ENCODE peak calls at places on chromosomes 3 and 15, in four cellular contexts. Y is K562, C is H1, F is SK-N-SH. Q is an unnamed sample.

GRCh38 chr3:188734395-188734794 is 437.4 kb upstream of the TPRG1 start:
- DNase-seq in Y (no peak), C (no peak), F (no peak), Q (no peak)

GRCh38 chr3:49255112-49255511 is 21.9 kb downstream of the C3orf62 start:
- DNase-seq in C (no peak), Y (no peak), F (no peak), Q (no peak)

GRCh38 chr3:172152869-172153268 is 113.5 kb downstream of the FNDC3B start:
- DNase-seq in F (no peak), C (no peak), Y (no peak), Q (no peak)

GRCh38 chr3:25910997-25911396 is 121.1 kb downstream of the OXSM start:
- DNase-seq in Y (peak), F (no peak), C (no peak), Q (peak)

GRCh38 chr3:48556796-48557626 is at the start of gene PFKFB4:
- DNase-seq in Y (peak), F (peak), C (peak), Q (peak)

GRCh38 chr3:138862924-138863775 is 28.4 kb upstream of the PIK3CB start:
- DNase-seq in F (no peak), C (no peak), Y (peak), Q (peak)

GRCh38 chr3:195153121-195153520 is 117.8 kb downstream of the XXYLT1 start:
- DNase-seq in F (peak), Y (no peak), C (no peak), Q (peak)

GRCh38 chr3:191246628-191247027 is 47.6 kb downstream of the OSTN start:
- DNase-seq in F (no peak), C (no peak), Y (no peak), Q (no peak)

GRCh38 chr3:134601539-134602439 is 49.0 kb downstream of the KY start:
- DNase-seq in F (peak), C (peak), Y (peak), Q (peak)

GRCh38 chr15:70034596-70034995 is 63.1 kb downstream of the TLE3 start:
- DNase-seq in F (no peak), C (no peak), Y (no peak), Q (no peak)

GRCh38 chr3:23728651-23729117 is 77.1 kb upstream of the UBE2E1 start:
- DNase-seq in F (no peak), Y (no peak), C (no peak), Q (no peak)

GRCh38 chr15:70035719-70036077 is 62.0 kb downstream of the TLE3 start:
- DNase-seq in Y (no peak), C (no peak), F (no peak), Q (no peak)

GRCh38 chr3:76436895-76437294 is 603.0 kb upstream of the ROBO2 start:
- DNase-seq in Y (no peak), C (no peak), F (no peak), Q (no peak)

GRCh38 chr15:68365770-68366169 is 66.2 kb downstream of the ITGA11 start:
- DNase-seq in Y (no peak), C (no peak), F (no peak), Q (no peak)

GRCh38 chr15:66945842-66946241 is 119.6 kb upstream of the SMAD3 start:
- DNase-seq in Y (no peak), F (no peak), C (no peak), Q (no peak)

GRCh38 chr3:172135766-172136729 is 96.7 kb downstream of the FNDC3B start:
- DNase-seq in Y (peak), F (no peak), C (no peak), Q (no peak)

GRCh38 chr3:14415501-14415900 is 13.1 kb downstream of the SLC6A6 start:
- DNase-seq in C (no peak), F (no peak), Y (no peak), Q (no peak)

GRCh38 chr15:99955532-99955931 is 222.3 kb upstream of the LYSMD4 start:
- DNase-seq in Y (no peak), C (no peak), F (no peak), Q (no peak)

GRCh38 chr3:173395073-173395411 is 2.5 kb upstream of the NLGN1 start:
- DNase-seq in Y (no peak), F (no peak), C (no peak), Q (no peak)

GRCh38 chr3:101151286-101151901 is 158.2 kb upstream of the ABI3BP start:
- DNase-seq in Y (no peak), C (no peak), F (no peak), Q (no peak)

GRCh38 chr3:114644372-114644771 is 350.5 kb downstream of the TIGIT start:
- DNase-seq in Y (no peak), C (no peak), F (no peak), Q (no peak)

GRCh38 chr15:28955686-28956421 is 70.1 kb downstream of the APBA2 start:
- DNase-seq in C (no peak), Y (peak), F (no peak), Q (no peak)

GRCh38 chr3:120753831-120754230 is 11.3 kb downstream of the GTF2E1 start:
- DNase-seq in F (no peak), C (no peak), Y (no peak), Q (no peak)

GRCh38 chr15:36278219-36278618 is 301.2 kb upstream of the CDIN1 start:
- DNase-seq in Y (peak), F (no peak), C (peak), Q (no peak)

GRCh38 chr15:59398220-59398619 is 25.5 kb upstream of the MYO1E start:
- DNase-seq in Y (no peak), C (no peak), F (no peak), Q (no peak)

GRCh38 chr3:25139267-25139666 is 288.8 kb upstream of the RARB start:
- DNase-seq in C (no peak), Y (no peak), F (no peak), Q (no peak)

GRCh38 chr15:26682765-26683164 is 90.1 kb downstream of the GABRB3 start:
- DNase-seq in F (no peak), Y (no peak), C (no peak), Q (peak)

GRCh38 chr3:188780188-188781147 is 391.3 kb upstream of the TPRG1 start:
- DNase-seq in C (no peak), Y (no peak), F (no peak), Q (no peak)

GRCh38 chr3:14761121-14761672 is 57.6 kb upstream of the FGD5 start:
- DNase-seq in F (peak), C (no peak), Y (peak), Q (peak)

GRCh38 chr3:55405436-55405835 is 81.7 kb downstream of the WNT5A start:
- DNase-seq in F (peak), C (peak), Y (peak), Q (peak)

DNA sequence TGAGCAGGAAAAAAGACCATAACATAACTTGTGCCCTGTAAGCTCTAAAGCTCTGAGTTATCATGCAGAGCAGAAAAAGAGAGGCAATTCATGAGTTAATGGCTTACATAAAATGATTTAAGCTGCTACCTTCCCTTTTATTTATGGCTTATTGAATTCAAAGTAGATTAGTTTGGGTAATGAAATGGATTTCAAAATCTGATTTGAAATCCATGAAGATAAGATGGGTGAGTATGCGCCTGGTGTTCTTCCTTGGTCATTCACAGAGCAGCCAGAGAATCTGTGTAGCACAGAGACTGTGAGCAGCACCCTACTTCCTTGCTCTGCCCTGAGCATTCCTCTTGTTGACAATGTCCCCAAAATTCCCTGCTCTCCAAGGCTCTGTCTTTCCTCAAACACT is 36.2 kb upstream of the MRPL3 start:
- DNase-seq in F (no peak), C (no peak), Y (no peak), Q (no peak)
- TF ChIP-seq TEAD4 in F (no peak), C (no peak), Y (no peak), Q (no peak)

DNA sequence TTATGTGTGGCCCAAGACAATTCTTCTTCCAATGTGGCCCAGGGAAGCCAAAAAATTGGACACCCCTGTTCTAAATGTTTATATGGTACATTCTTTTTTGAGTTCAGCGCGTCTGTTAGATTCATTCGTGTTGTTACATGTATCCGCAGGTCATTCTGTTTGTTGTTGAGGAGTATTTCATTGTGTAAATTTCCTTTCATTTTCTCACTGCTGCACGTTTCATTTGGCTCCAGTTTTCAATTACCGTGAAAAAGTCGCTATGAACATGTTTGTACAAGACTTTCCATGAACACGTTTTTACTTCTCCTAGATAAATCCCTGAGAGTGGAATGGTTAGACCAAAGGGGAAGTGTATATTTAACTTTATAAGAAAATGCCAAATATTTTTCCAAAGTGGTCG is 7.5 kb upstream of the OPA1 start:
- DNase-seq in F (no peak), Y (no peak), C (no peak), Q (no peak)
- TF ChIP-seq TEAD4 in F (no peak), Y (no peak), C (no peak), Q (no peak)

GRCh38 chr3:186705882-186706780 is 11.0 kb upstream of the KNG1 start:
- DNase-seq in Y (no peak), F (no peak), C (no peak), Q (no peak)
- TF ChIP-seq TEAD4 in Y (no peak), F (no peak), C (no peak), Q (no peak)

GRCh38 chr3:141793476-141794260 is 30.5 kb downstream of the GRK7 start:
- DNase-seq in F (no peak), Y (no peak), C (no peak), Q (peak)
- TF ChIP-seq TEAD4 in F (no peak), Y (no peak), C (no peak), Q (no peak)

DNA sequence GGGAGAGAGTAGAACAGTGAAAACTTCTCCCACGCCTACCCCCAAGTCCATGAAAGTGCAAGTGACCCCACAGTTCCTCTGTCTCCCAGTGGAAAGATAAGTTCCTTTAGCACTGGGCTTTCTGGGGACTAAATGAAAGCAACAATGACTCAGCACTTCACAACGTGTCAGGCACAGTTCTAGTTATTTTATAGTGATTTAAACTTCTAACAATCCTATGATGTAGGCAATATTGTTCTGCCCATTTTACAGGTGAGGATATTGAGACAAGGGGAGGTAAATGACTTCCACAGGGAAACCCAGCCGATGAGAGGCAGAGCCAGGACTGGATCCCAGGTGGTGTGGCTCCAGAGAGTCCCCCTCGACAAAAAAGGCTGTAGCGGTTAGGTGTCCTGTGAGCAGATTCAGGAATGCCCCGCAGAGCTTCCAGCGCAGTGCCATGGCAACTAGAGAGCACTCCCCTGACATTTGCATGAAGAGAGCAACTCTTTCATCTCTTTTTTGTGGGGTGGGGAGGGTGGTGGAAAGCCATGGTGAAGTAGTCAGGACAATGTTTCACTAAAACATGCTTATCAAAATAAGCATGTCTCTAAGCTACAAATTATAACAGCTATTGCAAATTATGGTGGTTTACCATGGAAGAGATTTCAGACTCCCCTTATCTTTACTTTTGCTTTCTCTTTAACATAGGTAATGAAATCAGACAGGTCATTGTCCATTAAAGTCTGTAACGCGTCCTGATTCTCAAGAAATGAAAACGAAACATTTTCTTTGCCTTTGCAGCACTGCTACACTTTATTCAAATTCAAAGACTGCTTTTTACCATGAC is 62.1 kb downstream of the NR2F2 start:
- DNase-seq in Y (peak), C (no peak), F (no peak), Q (no peak)
- TF ChIP-seq TEAD4 in Y (peak), C (peak), F (no peak), Q (no peak)

GRCh38 chr15:58039260-58040035 is 26.1 kb downstream of the ALDH1A2 start:
- DNase-seq in F (no peak), C (no peak), Y (no peak), Q (no peak)

GRCh38 chr15:58040117-58040516 is 25.4 kb downstream of the ALDH1A2 start:
- DNase-seq in C (no peak), F (no peak), Y (no peak), Q (no peak)

GRCh38 chr15:58037902-58038301 is 27.6 kb downstream of the ALDH1A2 start:
- DNase-seq in C (no peak), Y (peak), F (no peak), Q (no peak)

GRCh38 chr15:58036579-58036978 is 28.9 kb downstream of the ALDH1A2 start:
- DNase-seq in Y (no peak), C (no peak), F (no peak), Q (no peak)

DNA sequence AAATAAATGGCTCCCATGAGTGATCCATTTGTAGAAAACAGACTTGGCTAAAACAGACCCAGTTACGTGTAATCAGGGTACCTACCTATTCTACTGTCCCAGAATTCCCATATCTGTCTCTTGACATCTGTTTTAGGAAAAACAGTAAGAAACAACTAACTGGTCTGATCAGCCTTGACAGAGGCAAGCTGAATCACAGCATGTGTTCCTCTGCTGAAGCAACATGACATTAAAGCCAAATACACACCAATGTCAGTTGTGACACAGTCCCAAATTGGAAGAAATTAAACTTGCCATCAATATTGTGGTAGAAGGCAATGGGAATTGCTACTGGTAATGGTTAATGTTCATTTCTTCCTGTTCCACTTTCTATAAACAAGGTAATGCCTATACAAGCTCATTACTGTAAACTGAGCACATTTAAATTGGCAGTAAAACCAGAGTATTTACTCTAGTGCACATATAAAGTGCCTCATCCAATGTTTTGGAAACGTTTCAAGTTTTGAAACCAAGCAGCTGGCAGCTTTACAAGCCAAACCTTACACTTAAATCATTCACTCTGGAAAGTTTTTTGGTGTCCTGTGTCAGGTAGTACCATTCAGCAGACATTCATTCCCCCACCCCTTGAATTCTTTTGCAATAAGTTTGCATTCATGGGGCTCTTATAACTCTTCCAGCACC is 26.9 kb downstream of the ALDH1A2 start:
- DNase-seq in Y (no peak), C (no peak), F (no peak), Q (no peak)
- TF ChIP-seq TEAD4 in Y (no peak), C (no peak), F (no peak), Q (no peak)

GRCh38 chr3:51224283-51224682 is 160.8 kb upstream of the MANF start:
- DNase-seq in F (no peak), C (no peak), Y (no peak), Q (no peak)
- TF ChIP-seq TEAD4 in F (no peak), C (no peak), Y (no peak), Q (no peak)

DNA sequence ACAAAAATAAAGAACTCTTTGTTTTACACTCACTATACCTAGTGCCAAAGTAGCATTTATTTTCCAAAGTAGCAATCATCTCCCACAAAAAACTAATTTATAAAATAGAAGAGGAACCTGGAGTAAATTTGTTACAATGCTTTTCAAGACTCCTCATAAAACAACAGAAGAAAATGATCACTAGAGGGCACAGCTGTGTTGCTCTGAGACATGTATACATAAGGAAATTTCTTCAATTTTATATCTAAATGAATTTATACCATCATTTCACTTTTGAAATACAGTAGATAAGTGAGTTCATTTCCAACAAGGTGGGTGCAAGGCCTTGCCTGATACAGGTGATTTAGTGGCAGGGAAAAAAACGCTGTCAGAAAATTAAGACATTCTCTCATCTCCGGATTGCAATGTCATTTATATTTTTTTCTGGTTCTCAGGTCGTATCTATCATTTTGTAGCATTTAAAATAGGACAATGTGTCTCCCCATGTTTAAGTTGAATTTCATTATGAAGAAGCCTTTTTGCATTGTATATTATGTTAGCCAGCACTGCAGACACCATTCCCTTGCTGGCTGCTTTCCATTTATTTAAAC is 25.3 kb upstream of the ARHGEF26 start:
- DNase-seq in C (no peak), Y (peak), F (no peak), Q (no peak)
- TF ChIP-seq TEAD4 in C (no peak), Y (no peak), F (no peak), Q (no peak)

GRCh38 chr3:113536627-113537101 is 4.3 kb downstream of the SIDT1 start:
- DNase-seq in F (no peak), Y (no peak), C (no peak), Q (no peak)
- TF ChIP-seq TEAD4 in F (no peak), Y (no peak), C (no peak), Q (no peak)